ENCODE peak calls at places on chromosomes 5 and 9, in eight cellular contexts. F is CD8-positive, alpha-beta memory T cell; Y is BE2C; I is CD4-positive, alpha-beta memory T cell; Z is fibroblast of lung; G is neural progenitor cell; H is breast epithelium; T is tibial artery. X is an unnamed sample. For H3K4me1, the result is how much of the 10 kb centered on the place peaks cover.

GRCh38 chr5:173302546-173303155 is 25.6 kb downstream of the STC2 start:
- DNase-seq in F (no peak), Y (no peak), I (no peak), Z (peak), G (peak), H (no peak), T (no peak), X (no peak)

GRCh38 chr9:26243722-26244121 is 565.5 kb upstream of the TUSC1 start:
- DNase-seq in F (no peak), Y (no peak), I (no peak), Z (peak), G (no peak), H (no peak), T (no peak), X (no peak)

GRCh38 chr5:144913661-144914060 is 743.0 kb downstream of the KCTD16 start:
- DNase-seq in F (no peak), Y (no peak), I (no peak), Z (no peak), G (no peak), H (no peak), T (no peak), X (no peak)

GRCh38 chr9:134291961-134292871 is 34.0 kb upstream of the RXRA start:
- DNase-seq in F (no peak), Y (no peak), I (no peak), Z (no peak), G (no peak), H (no peak), T (no peak), X (peak)

GRCh38 chr9:86511614-86512360 is 157.6 kb upstream of the TUT7 start:
- DNase-seq in F (no peak), Y (peak), I (no peak), Z (no peak), G (no peak), H (no peak), T (no peak), X (no peak)

GRCh38 chr9:127049044-127049443 is 73.4 kb downstream of the ANGPTL2 start:
- DNase-seq in F (no peak), Y (no peak), I (peak), Z (peak), G (no peak), H (peak), T (peak), X (no peak)

GRCh38 chr9:69877852-69878507 is 57.4 kb downstream of the CFAP95 start:
- DNase-seq in F (no peak), Y (no peak), I (no peak), Z (peak), G (peak), H (no peak), T (no peak), X (no peak)

GRCh38 chr9:127980056-127980705 is 608 bp downstream of the EEIG1 start:
- DNase-seq in F (peak), Y (peak), I (peak), Z (no peak), G (peak), H (no peak), T (no peak), X (peak)

GRCh38 chr5:69231851-69232250 is 2.8 kb upstream of the CDK7 start:
- DNase-seq in F (no peak), Y (no peak), I (no peak), Z (no peak), G (no peak), H (no peak), T (no peak), X (no peak)

GRCh38 chr5:111697215-111697614 is 59.8 kb downstream of the NREP start:
- DNase-seq in F (no peak), Y (no peak), I (no peak), Z (peak), G (no peak), H (no peak), T (no peak), X (no peak)

GRCh38 chr9:6764570-6765334 is 7.0 kb downstream of the KDM4C start:
- DNase-seq in F (no peak), Y (no peak), I (no peak), Z (no peak), G (no peak), H (no peak), T (no peak), X (no peak)

GRCh38 chr9:2241875-2242741 is 227.0 kb downstream of the SMARCA2 start:
- DNase-seq in F (peak), Y (peak), I (peak), Z (peak), G (peak), H (peak), T (peak), X (peak)

GRCh38 chr5:156694556-156694955 is 155.5 kb upstream of the PPP1R2B start:
- DNase-seq in F (no peak), Y (no peak), I (no peak), Z (no peak), G (no peak), H (no peak), T (no peak), X (no peak)

GRCh38 chr5:61931236-61931635 is 374.8 kb upstream of the KIF2A start:
- DNase-seq in F (no peak), Y (no peak), I (no peak), Z (no peak), G (no peak), H (no peak), T (no peak), X (no peak)

GRCh38 chr9:26502311-26502710 is 390.3 kb downstream of the CAAP1 start:
- DNase-seq in F (no peak), Y (peak), I (no peak), Z (no peak), G (peak), H (no peak), T (no peak), X (no peak)

GRCh38 chr9:119195521-119195920 is 173.7 kb downstream of the BRINP1 start:
- DNase-seq in F (no peak), Y (no peak), I (no peak), Z (no peak), G (no peak), H (no peak), T (no peak), X (no peak)

GRCh38 chr5:52419357-52419756 is 368.4 kb upstream of the ITGA1 start:
- DNase-seq in F (no peak), Y (no peak), I (no peak), Z (no peak), G (peak), H (no peak), T (no peak), X (no peak)

GRCh38 chr5:63401434-63402046 is 560.7 kb downstream of the HTR1A start:
- DNase-seq in F (no peak), Y (peak), I (no peak), Z (peak), G (peak), H (peak), T (peak), X (peak)

GRCh38 chr9:72913382-72914009 is 39.4 kb downstream of the ALDH1A1 start:
- DNase-seq in F (no peak), Y (no peak), I (no peak), Z (no peak), G (no peak), H (no peak), T (no peak), X (no peak)

GRCh38 chr9:98930792-98931191 is 12.9 kb upstream of the COL15A1 start:
- DNase-seq in F (no peak), Y (no peak), I (no peak), Z (no peak), G (peak), H (no peak), T (no peak), X (no peak)

GRCh38 chr9:98933185-98933584 is 10.5 kb upstream of the COL15A1 start:
- DNase-seq in F (no peak), Y (no peak), I (no peak), Z (no peak), G (no peak), H (no peak), T (no peak), X (no peak)

GRCh38 chr9:98931990-98932389 is 11.7 kb upstream of the COL15A1 start:
- DNase-seq in F (no peak), Y (no peak), I (no peak), Z (no peak), G (no peak), H (no peak), T (no peak), X (no peak)

GRCh38 chr9:98929866-98930265 is 13.8 kb upstream of the COL15A1 start:
- DNase-seq in F (no peak), Y (no peak), I (no peak), Z (peak), G (no peak), H (no peak), T (no peak), X (no peak)

DNA sequence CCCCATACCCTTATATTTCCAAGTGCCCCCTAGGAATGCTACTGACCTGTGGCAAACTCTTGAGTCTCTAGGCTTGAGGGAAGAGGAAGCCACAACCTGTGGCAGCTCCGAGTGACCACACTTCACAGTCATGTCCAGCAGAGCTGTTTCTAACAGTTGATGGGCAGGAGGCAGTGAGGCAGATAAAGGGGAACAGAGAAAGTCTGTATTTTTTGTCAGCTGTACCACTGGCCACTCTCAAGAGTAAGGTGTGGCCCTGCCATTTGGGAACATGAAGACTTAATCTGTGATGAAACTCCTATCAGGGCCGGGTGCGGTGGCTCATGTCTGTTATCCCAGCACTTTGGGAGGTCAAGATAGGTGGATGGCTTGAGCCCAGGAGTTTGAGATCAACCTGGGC is 12.2 kb upstream of the COL15A1 start:
- DNase-seq in F (no peak), Y (no peak), I (no peak), Z (no peak), G (no peak), H (no peak), T (no peak), X (no peak)
- H3K4me1 ChIP-seq in F (under half), Y (under half), I (under half), Z (under half), G (under half), H (under half), T (under half), X (under half)

DNA sequence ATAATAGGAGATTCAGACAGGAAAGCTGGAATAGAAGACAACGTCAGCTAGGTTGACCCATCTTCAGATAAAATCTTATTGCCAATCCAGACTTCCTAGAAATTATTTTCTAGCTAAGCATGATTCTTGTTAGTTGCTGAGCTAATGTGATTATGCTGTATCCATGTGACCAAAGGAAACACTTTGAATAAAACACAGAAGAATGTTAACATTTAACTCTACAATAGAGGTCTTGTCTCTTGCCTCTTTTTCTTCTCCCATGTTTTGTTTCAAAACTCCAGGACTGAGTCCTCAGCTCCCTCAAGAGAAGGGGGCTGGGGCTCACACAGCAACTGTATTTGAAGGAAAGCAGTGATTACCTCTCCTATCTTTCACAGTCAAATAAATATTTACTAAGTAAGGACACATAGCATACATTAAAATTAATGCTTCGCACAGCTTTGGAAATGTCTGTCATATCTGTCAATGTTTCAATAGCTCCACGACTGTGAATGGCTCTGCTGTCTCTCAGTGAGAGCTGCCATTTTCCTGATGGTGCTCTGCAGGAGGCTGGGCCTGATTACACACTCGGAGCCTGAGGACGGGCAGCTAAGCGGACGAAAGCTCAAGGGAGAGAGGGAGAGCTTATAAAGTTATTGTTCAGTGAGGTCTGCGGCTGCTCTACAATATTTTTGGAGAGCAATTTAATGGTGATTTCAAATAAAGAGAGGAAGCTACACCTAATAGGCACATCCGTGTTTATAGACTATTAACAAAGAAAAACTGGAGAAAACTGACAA is 64.8 kb upstream of the ZNF462 start:
- DNase-seq in F (no peak), Y (no peak), I (no peak), Z (no peak), G (peak), H (no peak), T (no peak), X (no peak)
- H3K4me1 ChIP-seq in F (under half), Y (under half), I (under half), Z (under half), G (under half), H (under half), T (under half), X (under half)

GRCh38 chr5:149450199-149450598 is 71.1 kb upstream of the IL17B start:
- DNase-seq in F (no peak), Y (no peak), I (no peak), Z (peak), G (no peak), H (no peak), T (peak), X (peak)
- H3K4me1 ChIP-seq in F (under half), Y (under half), I (under half), Z (half or more), G (under half), H (under half), T (half or more), X (under half)

GRCh38 chr5:43647789-43648188 is 44.8 kb downstream of the NNT start:
- DNase-seq in F (no peak), Y (no peak), I (no peak), Z (no peak), G (no peak), H (no peak), T (no peak), X (no peak)

GRCh38 chr5:43648499-43649124 is 45.6 kb downstream of the NNT start:
- DNase-seq in F (no peak), Y (no peak), I (no peak), Z (peak), G (no peak), H (no peak), T (peak), X (no peak)

GRCh38 chr5:43643750-43644149 is 40.8 kb downstream of the NNT start:
- DNase-seq in F (no peak), Y (no peak), I (no peak), Z (no peak), G (no peak), H (no peak), T (no peak), X (no peak)

GRCh38 chr5:43649256-43649655 is 46.3 kb downstream of the NNT start:
- DNase-seq in F (no peak), Y (no peak), I (no peak), Z (peak), G (no peak), H (no peak), T (no peak), X (no peak)

GRCh38 chr5:43646997-43647396 is 44.0 kb downstream of the NNT start:
- DNase-seq in F (no peak), Y (no peak), I (no peak), Z (peak), G (no peak), H (no peak), T (no peak), X (no peak)
- H3K4me1 ChIP-seq in F (under half), Y (under half), I (under half), Z (under half), G (under half), H (under half), T (half or more), X (under half)

GRCh38 chr9:137674307-137675305 is 55.8 kb downstream of the EHMT1 start:
- DNase-seq in F (no peak), Y (no peak), I (no peak), Z (no peak), G (peak), H (no peak), T (no peak), X (no peak)

GRCh38 chr9:137671196-137671538 is 52.4 kb downstream of the EHMT1 start:
- DNase-seq in F (no peak), Y (no peak), I (no peak), Z (no peak), G (no peak), H (no peak), T (no peak), X (no peak)

GRCh38 chr9:137672907-137673791 is 54.3 kb downstream of the EHMT1 start:
- DNase-seq in F (peak), Y (peak), I (peak), Z (peak), G (peak), H (no peak), T (peak), X (peak)

GRCh38 chr9:137671721-137672120 is 52.9 kb downstream of the EHMT1 start:
- DNase-seq in F (no peak), Y (no peak), I (no peak), Z (no peak), G (no peak), H (no peak), T (no peak), X (no peak)

DNA sequence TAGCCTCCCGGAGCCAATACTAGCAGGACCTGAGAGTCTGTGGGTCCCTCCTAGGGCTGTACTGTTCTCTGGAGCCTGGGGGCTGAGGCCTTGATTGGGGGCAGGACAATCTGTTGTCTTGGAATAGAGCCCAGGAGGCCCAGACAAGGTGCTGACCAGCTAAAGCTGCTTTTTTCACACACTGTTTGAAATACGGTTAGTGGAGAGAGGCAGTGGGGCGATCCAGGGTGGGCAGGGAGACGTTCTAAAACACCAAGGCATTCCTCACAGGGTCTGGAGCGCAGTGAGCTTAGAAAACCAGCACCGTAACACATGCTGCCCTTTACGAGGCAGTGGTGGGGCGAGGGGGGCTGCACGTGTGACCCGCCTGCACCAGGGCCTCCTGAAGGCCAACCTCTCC is 55.1 kb downstream of the EHMT1 start:
- DNase-seq in F (no peak), Y (no peak), I (no peak), Z (peak), G (no peak), H (no peak), T (no peak), X (no peak)
- H3K4me1 ChIP-seq in F (under half), Y (under half), I (under half), Z (under half), G (under half), H (under half), T (under half), X (under half)

GRCh38 chr9:112145886-112146285 is 29.2 kb downstream of the SUSD1 start:
- DNase-seq in F (no peak), Y (no peak), I (no peak), Z (no peak), G (no peak), H (no peak), T (no peak), X (no peak)

GRCh38 chr9:112137066-112137465 is 38.0 kb downstream of the SUSD1 start:
- DNase-seq in F (no peak), Y (no peak), I (no peak), Z (no peak), G (no peak), H (no peak), T (no peak), X (no peak)

GRCh38 chr9:112144807-112145206 is 30.3 kb downstream of the SUSD1 start:
- DNase-seq in F (no peak), Y (no peak), I (no peak), Z (no peak), G (no peak), H (no peak), T (no peak), X (no peak)

GRCh38 chr9:112142420-112142819 is 32.7 kb downstream of the SUSD1 start:
- DNase-seq in F (no peak), Y (no peak), I (no peak), Z (no peak), G (no peak), H (no peak), T (no peak), X (no peak)

GRCh38 chr9:112140936-112141335 is 34.2 kb downstream of the SUSD1 start:
- DNase-seq in F (no peak), Y (no peak), I (no peak), Z (no peak), G (no peak), H (no peak), T (no peak), X (no peak)
- H3K4me1 ChIP-seq in F (under half), Y (under half), I (under half), Z (under half), G (under half), H (under half), T (under half), X (under half)

GRCh38 chr9:129891519-129891918 is 56.3 kb downstream of the USP20 start:
- DNase-seq in F (no peak), Y (no peak), I (peak), Z (no peak), G (no peak), H (no peak), T (no peak), X (no peak)

GRCh38 chr9:129888809-129889460 is 53.7 kb downstream of the USP20 start:
- DNase-seq in F (peak), Y (no peak), I (peak), Z (no peak), G (no peak), H (no peak), T (no peak), X (peak)

GRCh38 chr9:129889461-129889935 is 54.2 kb downstream of the USP20 start:
- DNase-seq in F (no peak), Y (no peak), I (peak), Z (no peak), G (no peak), H (no peak), T (no peak), X (peak)

GRCh38 chr9:129888085-129888808 is 53.0 kb downstream of the USP20 start:
- DNase-seq in F (peak), Y (no peak), I (peak), Z (no peak), G (no peak), H (peak), T (no peak), X (peak)

DNA sequence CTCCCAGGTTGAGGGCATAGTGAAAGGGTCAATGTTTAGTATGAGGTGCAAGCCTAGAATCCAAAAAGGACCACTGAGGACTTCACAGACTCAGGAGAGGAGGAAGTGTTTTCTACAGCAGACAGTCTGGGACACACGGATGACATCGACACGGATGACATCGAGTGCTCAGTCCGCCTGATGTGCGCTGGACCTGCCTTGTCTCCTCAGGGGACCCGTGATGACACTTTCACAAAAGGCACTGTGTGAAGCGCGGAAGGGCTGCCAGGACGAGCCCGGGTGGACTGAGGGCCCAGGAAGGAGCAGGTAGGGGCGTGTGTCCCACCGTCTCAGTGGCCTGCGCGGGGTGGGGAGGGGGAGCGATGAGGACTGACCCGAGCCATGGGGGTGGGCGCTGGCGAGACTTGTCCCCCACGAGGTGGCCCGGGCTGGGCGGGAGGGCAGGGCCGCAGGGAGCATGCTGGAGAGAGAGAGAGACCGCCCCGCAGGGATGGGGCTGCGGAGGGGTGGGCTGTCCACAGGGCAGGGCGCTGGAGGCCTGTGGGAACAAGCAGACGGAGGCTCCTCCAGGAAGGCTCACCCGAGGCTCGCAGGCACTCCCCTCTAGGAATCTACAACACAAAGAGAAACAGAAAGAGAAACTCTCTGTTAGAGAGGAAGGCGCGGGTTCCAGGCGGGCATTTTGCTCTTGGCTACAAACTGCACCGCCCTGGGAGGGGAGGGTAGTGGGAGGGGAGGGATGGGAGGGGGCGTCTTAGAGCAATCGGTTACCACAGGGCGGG is 54.9 kb downstream of the USP20 start:
- DNase-seq in F (peak), Y (no peak), I (peak), Z (no peak), G (peak), H (no peak), T (no peak), X (no peak)
- H3K4me1 ChIP-seq in F (half or more), Y (under half), I (half or more), Z (under half), G (under half), H (under half), T (under half), X (under half)